ENCODE peak calls at places on chromosome 21, in seven cellular contexts. O is IMR-90; M is pancreas; Q is ovary; X is AG04450; A is left lung; E is CD8-positive, alpha-beta T cell. N is an unnamed sample.

GRCh38 chr21:14452031-14452778 is 69.3 kb upstream of the HSPA13 start:
- DNase-seq in O (no peak), M (no peak), Q (no peak), X (no peak), A (no peak), E (no peak), N (no peak)

GRCh38 chr21:31557421-31557955 is 102.0 kb upstream of the SOD1 start:
- DNase-seq in O (no peak), M (peak; percentile 76), Q (peak; percentile 21), X (no peak), A (no peak), E (peak; percentile 55), N (peak; percentile 24)

GRCh38 chr21:39441502-39442475 is 3.8 kb downstream of the LCA5L start:
- DNase-seq in O (peak; percentile 68), M (no peak), Q (no peak), X (no peak), A (no peak), E (no peak), N (no peak)

GRCh38 chr21:46253610-46254124 is 25.1 kb upstream of the LSS start:
- DNase-seq in O (peak; percentile 24), M (no peak), Q (no peak), X (no peak), A (no peak), E (no peak), N (no peak)

GRCh38 chr21:14300074-14300473 is 82.9 kb downstream of the HSPA13 start:
- DNase-seq in O (no peak), M (no peak), Q (no peak), X (no peak), A (no peak), E (no peak), N (no peak)

GRCh38 chr21:35048183-35048601 is 910 bp downstream of the RUNX1 start:
- DNase-seq in O (no peak), M (no peak), Q (no peak), X (no peak), A (no peak), E (peak; percentile 73), N (no peak)

GRCh38 chr21:38277501-38278111 is 20.8 kb downstream of the KCNJ15 start:
- DNase-seq in O (peak; percentile 100), M (no peak), Q (no peak), X (peak; percentile 95), A (peak; percentile 77), E (no peak), N (no peak)

GRCh38 chr21:39519835-39520234 is 68.1 kb downstream of the SH3BGR start:
- DNase-seq in O (no peak), M (no peak), Q (no peak), X (no peak), A (no peak), E (no peak), N (no peak)

GRCh38 chr21:46559291-46559983 is 45.4 kb downstream of the S100B start:
- DNase-seq in O (no peak), M (no peak), Q (no peak), X (no peak), A (no peak), E (peak; percentile 84), N (no peak)

GRCh38 chr21:39452207-39452964 is 616 bp downstream of the SH3BGR start:
- DNase-seq in O (peak; percentile 83), M (no peak), Q (no peak), X (no peak), A (no peak), E (no peak), N (no peak)

GRCh38 chr21:41242238-41242829 is 74.3 kb upstream of the FAM3B start:
- DNase-seq in O (no peak), M (no peak), Q (no peak), X (no peak), A (no peak), E (no peak), N (no peak)

GRCh38 chr21:46326110-46326703 is 2.3 kb downstream of the PCNT start:
- DNase-seq in O (no peak), M (no peak), Q (no peak), X (no peak), A (no peak), E (no peak), N (no peak)

GRCh38 chr21:41643246-41643966 is 123.4 kb downstream of the RIPK4 start:
- DNase-seq in O (no peak), M (no peak), Q (no peak), X (no peak), A (no peak), E (no peak), N (no peak)

GRCh38 chr21:18467715-18468114 is 64.1 kb upstream of the TMPRSS15 start:
- DNase-seq in O (no peak), M (no peak), Q (no peak), X (no peak), A (no peak), E (no peak), N (no peak)

GRCh38 chr21:32135401-32136363 is 143.2 kb downstream of the MIS18A start:
- DNase-seq in O (peak; percentile 1), M (no peak), Q (no peak), X (no peak), A (no peak), E (no peak), N (peak; percentile 29)

GRCh38 chr21:45957986-45958610 is 23.5 kb upstream of the COL6A1 start:
- DNase-seq in O (peak; percentile 30), M (no peak), Q (no peak), X (no peak), A (no peak), E (no peak), N (no peak)

GRCh38 chr21:46159841-46160562 is 4.6 kb upstream of the FTCD start:
- DNase-seq in O (no peak), M (no peak), Q (peak; percentile 17), X (no peak), A (no peak), E (peak; percentile 46), N (no peak)

GRCh38 chr21:16509466-16509865 is 779.7 kb downstream of the USP25 start:
- DNase-seq in O (peak; percentile 16), M (no peak), Q (no peak), X (no peak), A (no peak), E (no peak), N (no peak)

GRCh38 chr21:22791986-22792560 is 1793.9 kb downstream of the NCAM2 start:
- DNase-seq in O (peak; percentile 38), M (no peak), Q (no peak), X (peak; percentile 6), A (no peak), E (no peak), N (no peak)

GRCh38 chr21:32483293-32483595 is 70.7 kb downstream of the EVA1C start:
- DNase-seq in O (no peak), M (no peak), Q (no peak), X (no peak), A (peak; percentile 54), E (no peak), N (no peak)

GRCh38 chr21:31476551-31477120 is 132.6 kb upstream of the TIAM1 start:
- DNase-seq in O (no peak), M (no peak), Q (no peak), X (no peak), A (no peak), E (no peak), N (peak; percentile 20)

DNA sequence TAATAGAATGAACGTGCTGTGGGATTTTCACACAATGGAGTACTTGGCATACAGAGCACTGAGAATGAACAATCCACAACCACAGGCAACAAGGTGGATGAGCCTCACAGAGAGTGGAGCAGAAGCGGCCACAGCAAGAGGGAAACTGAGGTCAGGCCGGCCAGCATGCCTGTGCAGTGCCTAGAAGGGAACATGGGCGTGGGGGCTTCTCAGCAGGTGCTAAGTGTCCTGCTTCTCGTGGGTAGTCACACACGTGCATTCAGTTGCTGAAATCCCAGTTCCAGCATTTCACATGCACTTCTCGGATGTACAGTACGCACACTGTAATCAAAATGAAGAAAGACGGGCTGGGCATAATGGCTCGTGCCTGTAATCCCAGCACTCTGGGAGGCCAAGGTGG is 33.1 kb downstream of the WDR4 start:
- DNase-seq in O (no peak), M (peak; percentile 25), Q (no peak), X (no peak), A (peak; percentile 24), E (no peak), N (no peak)
- H3K4me3 ChIP-seq in O (no peak overlapping the region), M (no peak overlapping the region), Q (no peak overlapping the region), X (no peak overlapping the region), A (no peak overlapping the region), E (no peak overlapping the region), N (no peak overlapping the region)

GRCh38 chr21:28025111-28025510 is 967.6 kb downstream of the LTN1 start:
- DNase-seq in O (no peak), M (no peak), Q (no peak), X (no peak), A (no peak), E (no peak), N (no peak)
- TF ChIP-seq CTCF in O (no peak), M (no peak), Q (no peak), X (no peak), A (no peak), E (no peak), N (no peak)

DNA sequence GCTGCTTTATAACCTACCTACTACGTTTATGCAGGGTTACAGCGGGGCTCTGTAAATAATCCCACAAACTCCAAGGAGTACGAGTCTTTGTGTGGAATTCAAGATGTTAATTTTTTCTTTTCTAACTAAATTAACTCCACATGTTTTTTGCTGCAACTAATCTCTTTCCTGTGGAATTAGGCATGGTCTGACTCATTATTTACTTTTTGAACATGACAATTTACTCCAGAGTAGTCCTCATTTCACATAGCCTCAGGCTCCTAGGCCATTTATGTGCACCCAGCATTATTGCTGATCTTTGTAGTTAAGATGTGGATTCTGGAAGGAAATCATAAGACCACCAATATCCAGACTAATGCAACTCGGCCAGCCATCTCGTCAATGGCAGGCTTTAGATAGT is 784.9 kb downstream of the LTN1 start:
- DNase-seq in O (peak; percentile 83), M (no peak), Q (no peak), X (peak; percentile 45), A (no peak), E (no peak), N (no peak)
- H3K27ac ChIP-seq in O (peak overlapping the region; percentile 90), M (no peak overlapping the region), Q (no peak overlapping the region), X (peak overlapping the region; percentile 42), A (no peak overlapping the region), E (no peak overlapping the region), N (no peak overlapping the region)

GRCh38 chr21:44800971-44801467 is 601 bp downstream of the UBE2G2 start:
- DNase-seq in O (peak; percentile 26), M (no peak), Q (no peak), X (no peak), A (no peak), E (no peak), N (no peak)

GRCh38 chr21:44802396-44803153 is 955 bp upstream of the UBE2G2 start:
- DNase-seq in O (no peak), M (no peak), Q (no peak), X (no peak), A (no peak), E (no peak), N (no peak)

GRCh38 chr21:44797775-44798174 is 3.8 kb downstream of the UBE2G2 start:
- DNase-seq in O (no peak), M (no peak), Q (no peak), X (no peak), A (no peak), E (no peak), N (no peak)

GRCh38 chr21:44801468-44802395 is at the start of gene UBE2G2:
- DNase-seq in O (peak; percentile 65), M (peak; percentile 93), Q (peak; percentile 89), X (no peak), A (peak; percentile 83), E (peak; percentile 91), N (peak; percentile 71)

DNA sequence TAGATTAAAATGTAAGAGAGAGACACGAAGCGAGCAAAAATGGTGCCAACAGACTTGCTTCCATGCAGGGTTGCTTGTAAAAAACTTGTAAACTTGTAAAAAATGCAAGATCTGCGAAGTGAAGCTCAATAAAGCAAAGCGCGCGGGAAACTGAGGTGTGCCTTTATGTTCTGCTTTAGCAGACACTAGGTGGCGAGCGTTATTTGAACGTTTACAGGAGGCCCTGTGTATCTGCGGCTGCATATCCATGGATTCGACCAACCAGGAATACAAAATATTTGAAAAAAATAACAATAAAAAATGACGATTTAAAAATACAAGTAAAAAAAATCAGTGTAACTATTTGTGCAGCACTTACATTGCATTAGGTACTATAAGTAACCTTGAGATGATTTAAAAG is 1.5 kb downstream of the UBE2G2 start:
- DNase-seq in O (peak; percentile 59), M (no peak), Q (no peak), X (no peak), A (no peak), E (no peak), N (no peak)
- H3K4me3 ChIP-seq in O (no peak overlapping the region), M (peak overlapping the region; percentile 99), Q (no peak overlapping the region), X (peak overlapping the region; percentile 87), A (peak overlapping the region; percentile 94), E (no peak overlapping the region), N (peak overlapping the region; percentile 98)